ENCODE peak calls at places on chromosomes 12 and 14, in four cellular contexts. W, H, X and A are unnamed samples.

GRCh38 chr14:76767681-76768055 is 6.4 kb downstream of the VASH1 start:
- DNase-seq in W (no peak), X (no peak), H (no peak), A (no peak)

GRCh38 chr12:125687820-125688219 is 622.6 kb downstream of the AACS start:
- DNase-seq in W (no peak), H (no peak), X (no peak), A (no peak)

GRCh38 chr12:29427964-29428363 is 47.0 kb upstream of the ERGIC2 start:
- DNase-seq in W (no peak), H (no peak), X (no peak), A (no peak)

GRCh38 chr14:29759521-29760340 is 167.9 kb downstream of the PRKD1 start:
- DNase-seq in W (no peak), H (no peak), X (no peak), A (no peak)

GRCh38 chr12:110282956-110283817 is 2.1 kb downstream of the ATP2A2 start:
- DNase-seq in H (no peak), W (no peak), X (no peak), A (no peak)

GRCh38 chr12:67772276-67773169 is 124.0 kb downstream of the DYRK2 start:
- DNase-seq in X (no peak), H (no peak), W (peak), A (peak)

GRCh38 chr12:113961921-113962710 is 4.0 kb downstream of the RBM19 start:
- DNase-seq in W (no peak), X (peak), H (peak), A (peak)

GRCh38 chr14:50335389-50335788 is 23.3 kb downstream of the DMAC2L start:
- DNase-seq in W (peak), X (peak), H (no peak), A (peak)

GRCh38 chr14:20262642-20263128 is 23.6 kb downstream of the OR11H4 start:
- DNase-seq in X (peak), W (no peak), H (peak), A (peak)

GRCh38 chr12:51351913-51352532 is 5.5 kb upstream of the CELA1 start:
- DNase-seq in H (peak), W (peak), X (peak), A (peak)

GRCh38 chr14:64906022-64906421 is 8.2 kb upstream of the CHURC1 start:
- DNase-seq in H (no peak), X (no peak), W (no peak), A (no peak)
- TF ChIP-seq CTCF in H (no peak), X (no peak), W (no peak), A (no peak)

GRCh38 chr14:100709252-100709955 is 17.3 kb upstream of the DLK1 start:
- DNase-seq in X (peak), W (peak), H (no peak), A (no peak)
- TF ChIP-seq CTCF in X (peak), W (peak), H (peak), A (peak)

DNA sequence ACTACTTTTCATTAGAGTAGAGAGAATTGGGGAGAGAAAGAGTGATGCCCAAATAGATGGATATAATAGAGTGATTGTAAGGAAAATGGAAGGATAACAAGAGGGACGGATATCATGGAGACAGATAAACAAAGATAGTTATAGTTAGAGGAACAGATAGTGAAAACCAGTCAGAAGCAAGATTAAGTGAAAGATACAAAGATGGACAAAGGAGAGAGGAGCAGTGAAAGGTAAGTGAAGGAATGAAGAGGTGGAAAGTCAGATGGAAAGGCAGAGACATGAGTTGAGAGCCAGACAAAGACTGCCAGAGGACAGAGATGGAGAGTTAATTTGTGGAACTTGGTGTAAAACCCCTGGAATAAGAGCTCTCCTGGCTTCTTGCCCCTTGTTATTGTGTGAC is 59.2 kb upstream of the CISTR start:
- DNase-seq in W (no peak), X (no peak), H (no peak), A (no peak)
- TF ChIP-seq CTCF in W (no peak), X (no peak), H (no peak), A (no peak)

GRCh38 chr14:86781111-86781510 is 1211.9 kb downstream of the GALC start:
- DNase-seq in W (no peak), H (no peak), X (no peak), A (no peak)
- TF ChIP-seq CTCF in W (no peak), H (no peak), X (peak), A (no peak)

GRCh38 chr12:6827982-6828670 is at the start of gene P3H3:
- DNase-seq in W (peak), X (peak), H (peak), A (peak)
- TF ChIP-seq CTCF in W (no peak), X (no peak), H (no peak), A (no peak)